ENCODE peak calls at places on chromosomes 7 and 10, in five cellular contexts. N, Z, W, L and A are unnamed samples.
A peak's percentile ranks its signal among the peaks of the same experiment; 100 is the strongest.

GRCh38 chr10:99659868-99660366 is 608 bp downstream of the ENTPD7 start:
- DNase-seq in L (no peak), W (no peak), Z (no peak), N (no peak), A (no peak)

GRCh38 chr7:98470131-98470985 is 69.5 kb upstream of the BAIAP2L1 start:
- DNase-seq in Z (peak; percentile 98), W (peak; percentile 54), N (no peak), L (no peak), A (peak; percentile 86)

GRCh38 chr7:158816271-158816670 is 13.0 kb downstream of the ESYT2 start:
- DNase-seq in L (no peak), N (no peak), W (no peak), Z (no peak), A (no peak)

GRCh38 chr7:362416-363096 is 72.6 kb downstream of the FOXL3 start:
- DNase-seq in N (peak; percentile 4), L (no peak), W (no peak), Z (no peak), A (peak; percentile 61)

GRCh38 chr7:116227678-116228239 is 17.4 kb downstream of the TES start:
- DNase-seq in Z (no peak), N (peak; percentile 94), W (no peak), L (no peak), A (no peak)

GRCh38 chr10:26653004-26653403 is 44.5 kb upstream of the PDSS1 start:
- DNase-seq in Z (no peak), W (no peak), N (no peak), L (no peak), A (no peak)

GRCh38 chr7:35035511-35035921 is 1.8 kb downstream of the DPY19L1 start:
- DNase-seq in N (peak; percentile 56), L (no peak), Z (no peak), W (peak; percentile 75), A (no peak)

GRCh38 chr7:21128418-21128817 is 299.5 kb upstream of the SP4 start:
- DNase-seq in N (no peak), Z (no peak), L (no peak), W (no peak), A (no peak)

DNA sequence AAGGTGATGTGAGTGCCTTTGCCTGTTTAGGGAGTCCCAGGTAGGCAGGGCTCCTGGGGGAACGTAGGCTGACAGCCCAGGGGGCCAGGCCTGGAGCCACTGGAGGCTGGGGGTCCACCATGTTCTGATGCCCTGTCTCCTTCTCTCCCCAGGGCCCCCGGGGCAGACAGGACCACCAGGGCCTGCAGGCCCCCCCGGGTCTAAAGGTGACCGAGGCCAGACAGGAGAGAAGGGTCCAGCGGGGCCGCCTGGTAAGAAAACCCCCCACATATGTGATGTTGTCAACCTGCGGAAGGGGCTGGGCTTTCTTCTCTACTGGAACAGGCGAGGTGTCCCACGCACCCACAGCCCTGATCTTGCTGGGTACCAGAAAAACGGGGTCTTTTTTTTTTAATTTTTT is 85.2 kb downstream of the MYL10 start:
- DNase-seq in Z (no peak), W (no peak), L (no peak), N (no peak), A (no peak)
- TF ChIP-seq USF2 in Z (no peak), W (no peak), L (no peak), N (no peak), A (no peak)

DNA sequence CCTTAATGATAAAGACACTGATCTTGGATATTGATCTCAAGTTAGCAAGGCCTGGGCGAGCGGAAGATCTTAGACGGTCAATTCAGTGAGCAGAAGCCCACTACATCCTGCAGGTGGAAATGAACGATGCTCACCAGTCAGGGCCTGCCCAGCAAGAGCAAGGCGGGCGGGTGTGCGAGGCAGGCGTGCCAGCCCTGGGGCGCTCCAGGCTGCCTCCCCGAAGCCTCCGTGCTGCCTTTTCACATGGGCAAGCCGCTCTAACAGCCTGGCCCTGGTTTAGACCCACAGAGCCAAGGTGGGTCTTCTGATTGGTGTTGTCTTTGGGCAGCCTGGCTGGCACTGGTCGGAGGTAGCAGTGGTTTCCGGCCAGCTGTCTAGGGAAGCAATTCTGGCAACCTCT is 475.1 kb upstream of the FOXK1 start:
- DNase-seq in N (no peak), L (no peak), W (no peak), Z (no peak), A (no peak)
- TF ChIP-seq USF2 in N (no peak), L (no peak), W (no peak), Z (no peak), A (no peak)

GRCh38 chr7:49860293-49860692 is 86.9 kb downstream of the VWC2 start:
- DNase-seq in Z (no peak), L (no peak), N (no peak), W (no peak), A (no peak)
- TF ChIP-seq USF2 in Z (no peak), L (no peak), N (no peak), W (no peak), A (no peak)

GRCh38 chr10:22372922-22373321 is 27.6 kb downstream of the SPAG6 start:
- DNase-seq in Z (no peak), L (no peak), W (no peak), N (no peak), A (no peak)
- TF ChIP-seq USF2 in Z (no peak), L (no peak), W (no peak), N (no peak), A (no peak)

GRCh38 chr10:51139176-51139575 is 64.9 kb downstream of the PRKG1 start:
- DNase-seq in W (no peak), L (no peak), N (peak; percentile 63), Z (no peak), A (no peak)
- TF ChIP-seq USF2 in W (no peak), L (no peak), N (no peak), Z (no peak), A (no peak)

GRCh38 chr10:125016123-125016522 is 74.2 kb downstream of the ZRANB1 start:
- DNase-seq in W (no peak), Z (no peak), N (no peak), L (no peak), A (no peak)
- TF ChIP-seq USF2 in W (no peak), Z (no peak), N (no peak), L (no peak), A (no peak)

GRCh38 chr7:6178273-6179029 is 94.0 kb downstream of the CYTH3 start:
- DNase-seq in L (no peak), N (no peak), W (no peak), Z (no peak), A (no peak)

GRCh38 chr7:6183006-6183405 is 89.4 kb downstream of the CYTH3 start:
- DNase-seq in N (no peak), L (no peak), W (no peak), Z (no peak), A (no peak)

GRCh38 chr7:6180344-6180725 is 92.1 kb downstream of the CYTH3 start:
- DNase-seq in Z (no peak), W (no peak), L (no peak), N (no peak), A (no peak)

GRCh38 chr7:6179620-6180343 is 92.6 kb downstream of the CYTH3 start:
- DNase-seq in Z (no peak), L (no peak), N (no peak), W (no peak), A (no peak)

DNA sequence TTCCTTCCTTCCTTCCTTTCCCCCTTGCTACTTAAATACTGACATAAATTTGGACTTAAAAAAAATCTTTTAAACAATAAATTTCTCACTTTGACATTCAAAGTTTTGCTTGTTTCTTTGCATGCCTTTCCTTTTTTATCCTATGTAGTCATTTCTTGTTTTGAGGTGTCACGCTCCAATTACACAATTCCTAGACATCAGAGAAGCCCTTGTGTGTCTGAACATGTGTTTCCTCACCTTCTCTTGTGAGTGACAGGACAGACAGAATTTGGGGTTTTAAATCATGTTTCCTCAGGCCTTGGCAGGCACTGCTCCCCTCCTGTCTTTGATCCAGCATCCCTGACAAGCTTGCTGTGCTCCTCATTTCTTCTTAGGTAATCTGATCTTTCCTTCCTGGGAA is 91.3 kb downstream of the CYTH3 start:
- DNase-seq in Z (no peak), W (no peak), L (no peak), N (no peak), A (no peak)
- TF ChIP-seq USF2 in Z (no peak), W (no peak), L (no peak), N (no peak), A (no peak)

GRCh38 chr10:92699518-92700272 is 9.9 kb downstream of the HHEX start:
- DNase-seq in L (no peak), N (peak; percentile 42), W (peak; percentile 71), Z (peak; percentile 52), A (peak; percentile 78)
- TF ChIP-seq USF2 in L (no peak), N (no peak), W (no peak), Z (no peak), A (no peak)

GRCh38 chr7:6553460-6554044 is 2.3 kb upstream of the GRID2IP start:
- DNase-seq in N (no peak), W (no peak), L (no peak), Z (no peak), A (peak; percentile 39)

GRCh38 chr7:6556196-6556595 is 4.9 kb upstream of the GRID2IP start:
- DNase-seq in N (no peak), W (no peak), Z (peak; percentile 54), L (no peak), A (peak; percentile 44)

GRCh38 chr7:6551016-6551511 is at the start of gene GRID2IP:
- DNase-seq in L (no peak), W (no peak), Z (no peak), N (no peak), A (no peak)

GRCh38 chr7:6558837-6559236 is 7.6 kb upstream of the GRID2IP start:
- DNase-seq in Z (peak; percentile 66), W (peak; percentile 78), L (no peak), N (peak; percentile 21), A (peak; percentile 81)

DNA sequence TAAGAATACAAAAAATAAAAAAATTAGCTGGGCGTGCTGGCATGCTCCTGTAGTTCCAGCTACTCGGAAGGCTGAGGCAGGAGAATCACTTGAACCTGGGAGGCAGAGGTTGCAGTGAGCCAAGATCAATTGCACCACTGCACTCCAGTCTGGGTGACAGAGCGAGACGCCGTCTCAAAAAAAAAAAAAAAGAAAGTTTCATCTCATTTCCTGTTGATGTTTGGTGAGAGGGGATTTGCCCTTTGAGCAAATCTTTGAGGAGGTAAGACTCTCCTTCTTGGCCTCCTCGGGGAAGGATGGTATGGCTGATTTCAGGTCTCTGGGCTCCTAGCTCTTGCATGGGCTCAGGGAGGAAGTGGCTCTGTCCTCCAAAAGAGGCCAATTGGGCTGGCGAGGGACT is 3.6 kb upstream of the GRID2IP start:
- DNase-seq in N (no peak), Z (no peak), W (no peak), L (no peak), A (no peak)
- TF ChIP-seq USF2 in N (no peak), Z (no peak), W (no peak), L (no peak), A (no peak)

GRCh38 chr7:117484988-117485655 is 5.3 kb downstream of the CFTR start:
- DNase-seq in L (no peak), W (no peak), Z (no peak), N (no peak), A (no peak)

GRCh38 chr7:117478796-117479479 is 887 bp upstream of the CFTR start:
- DNase-seq in L (no peak), W (no peak), Z (no peak), N (no peak), A (no peak)

GRCh38 chr7:117479480-117480224 is at the start of gene CFTR:
- DNase-seq in N (no peak), W (peak; percentile 5), Z (peak; percentile 70), L (no peak), A (no peak)

DNA sequence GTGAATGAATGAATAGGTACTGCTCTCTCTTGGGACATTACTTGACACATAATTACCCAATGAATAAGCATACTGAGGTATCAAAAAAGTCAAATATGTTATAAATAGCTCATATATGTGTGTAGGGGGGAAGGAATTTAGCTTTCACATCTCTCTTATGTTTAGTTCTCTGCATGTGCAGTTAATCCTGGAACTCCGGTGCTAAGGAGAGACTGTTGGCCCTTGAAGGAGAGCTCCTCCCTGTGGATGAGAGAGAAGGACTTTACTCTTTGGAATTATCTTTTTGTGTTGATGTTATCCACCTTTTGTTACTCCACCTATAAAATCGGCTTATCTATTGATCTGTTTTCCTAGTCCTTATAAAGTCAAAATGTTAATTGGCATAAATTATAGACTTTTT is 1.2 kb downstream of the CFTR start:
- DNase-seq in L (no peak), W (peak; percentile 10), N (no peak), Z (no peak), A (no peak)
- TF ChIP-seq USF2 in L (no peak), W (no peak), N (no peak), Z (no peak), A (no peak)